ENCODE peak calls at places on chromosome 11, in four cellular contexts. L, N, U and Q are unnamed samples.

GRCh38 chr11:114162719-114163123 is 103.2 kb downstream of the ZBTB16 start:
- DNase-seq in U (peak; percentile 45), L (peak; percentile 95), N (peak; percentile 100), Q (peak; percentile 100)

GRCh38 chr11:120613264-120614226 is 102.0 kb downstream of the GRIK4 start:
- DNase-seq in L (no peak), U (no peak), N (no peak), Q (no peak)

GRCh38 chr11:63769044-63769718 is 606 bp upstream of the ZFTA start:
- DNase-seq in N (peak; percentile 27), L (peak; percentile 46), U (no peak), Q (peak; percentile 24)

GRCh38 chr11:38971141-38971540 is 2373.1 kb upstream of the RAG2 start:
- DNase-seq in N (no peak), U (no peak), L (peak; percentile 85), Q (no peak)

GRCh38 chr11:103222801-103223200 is 113.6 kb downstream of the DYNC2H1 start:
- DNase-seq in L (no peak), U (no peak), N (peak; percentile 34), Q (no peak)

GRCh38 chr11:36774603-36775002 is 176.6 kb upstream of the RAG2 start:
- DNase-seq in L (peak; percentile 49), N (peak; percentile 86), U (no peak), Q (peak; percentile 2)

GRCh38 chr11:5809122-5809519 is 397 bp downstream of the OR52N2 start:
- DNase-seq in L (no peak), U (no peak), N (peak; percentile 2), Q (peak; percentile 8)

GRCh38 chr11:47001666-47002285 is 65.2 kb downstream of the CSTPP1 start:
- DNase-seq in U (no peak), L (no peak), N (peak; percentile 60), Q (peak; percentile 5)

GRCh38 chr11:90798769-90799168 is 575.9 kb upstream of the CHORDC1 start:
- DNase-seq in U (no peak), N (no peak), L (no peak), Q (no peak)

GRCh38 chr11:90809581-90809980 is 586.7 kb upstream of the CHORDC1 start:
- DNase-seq in L (no peak), N (no peak), U (no peak), Q (no peak)

GRCh38 chr11:90805172-90805571 is 582.3 kb upstream of the CHORDC1 start:
- DNase-seq in N (no peak), U (peak; percentile 55), L (peak; percentile 72), Q (peak; percentile 8)

GRCh38 chr11:90803366-90803765 is 580.5 kb upstream of the CHORDC1 start:
- DNase-seq in U (peak; percentile 76), N (no peak), L (peak; percentile 89), Q (peak; percentile 14)

DNA sequence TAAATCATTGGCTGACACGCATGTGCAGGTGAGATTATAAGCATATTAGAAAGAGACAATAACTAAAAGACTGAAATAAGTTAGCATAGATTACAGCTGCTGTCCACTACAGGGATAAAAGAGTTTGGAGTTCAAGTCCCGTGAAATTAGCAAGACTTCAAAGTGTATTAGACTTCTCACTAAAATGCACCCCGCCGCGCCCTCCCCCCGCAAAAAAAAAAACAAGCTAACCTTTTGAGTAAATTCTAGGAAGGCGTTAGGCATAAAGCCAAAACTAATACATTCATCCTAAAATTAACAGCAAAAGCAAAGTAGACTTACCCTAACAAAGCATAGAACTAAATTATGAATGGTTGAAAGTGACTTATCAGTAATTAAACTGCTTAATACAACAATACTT is 580.9 kb upstream of the CHORDC1 start:
- DNase-seq in L (peak; percentile 34), N (no peak), U (no peak), Q (peak; percentile 0)
- H3K4me3 ChIP-seq in L (peak overlapping the region; percentile 61), N (no peak overlapping the region), U (no peak overlapping the region), Q (no peak overlapping the region)

DNA sequence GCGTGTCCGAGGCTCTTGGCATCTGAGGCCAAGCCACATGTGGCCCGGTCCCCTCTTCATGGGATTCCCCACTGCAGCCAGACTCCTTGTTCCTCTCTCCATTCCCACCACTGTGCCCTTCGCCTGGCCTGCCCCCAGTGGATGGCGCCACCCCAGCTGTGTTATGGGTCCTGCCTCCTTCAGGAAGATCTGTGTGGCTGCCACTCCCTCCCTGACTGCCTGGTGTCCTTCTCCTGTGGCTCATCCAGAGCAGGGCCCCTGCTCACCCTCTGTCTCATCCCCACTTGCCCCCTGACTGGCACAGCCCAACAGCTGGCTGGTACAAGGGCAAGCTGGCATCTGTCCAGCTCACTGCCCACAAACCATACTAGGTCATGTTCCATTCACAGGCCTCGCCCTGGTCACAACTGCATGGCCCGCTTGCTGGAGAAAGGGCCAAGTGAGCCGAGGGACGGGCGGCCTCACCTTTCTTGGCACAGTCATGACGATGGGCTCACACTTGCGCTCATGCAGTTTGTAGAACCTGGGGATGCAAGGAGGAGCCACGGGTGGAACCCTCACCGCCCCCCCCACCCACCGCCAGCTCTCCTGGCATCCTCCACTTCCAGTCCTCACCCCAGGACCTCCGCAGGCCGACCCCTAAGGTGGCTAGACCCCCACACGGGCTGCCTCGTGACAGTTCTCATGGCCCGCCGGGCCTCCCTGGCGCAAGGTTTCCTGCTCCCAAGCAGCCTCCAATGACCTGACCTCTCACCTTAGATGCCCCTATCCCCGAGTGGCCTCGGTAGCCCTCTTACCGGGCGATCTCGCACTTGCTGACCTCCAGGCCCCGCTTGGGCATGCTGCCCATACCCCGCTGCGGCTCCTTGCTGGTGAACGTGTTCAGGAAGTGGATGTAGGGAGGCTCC is 2.1 kb upstream of the PTPRCAP start:
- DNase-seq in U (no peak), N (no peak), L (peak; percentile 36), Q (no peak)
- TF ChIP-seq CTCF in U (peak; percentile 41), N (no peak), L (peak; percentile 64), Q (peak; percentile 22)

GRCh38 chr11:65556470-65557279 is 1.5 kb downstream of the LTBP3 start:
- DNase-seq in L (peak; percentile 44), U (no peak), N (no peak), Q (no peak)
- H3K4me3 ChIP-seq in L (peak overlapping the region; percentile 68), U (peak overlapping the region; percentile 77), N (peak overlapping the region; percentile 54), Q (peak overlapping the region; percentile 65)

GRCh38 chr11:60658409-60658808 is 41.0 kb upstream of the MS4A8 start:
- DNase-seq in N (no peak), U (no peak), L (peak; percentile 55), Q (no peak)

GRCh38 chr11:60657880-60658279 is 41.5 kb upstream of the MS4A8 start:
- DNase-seq in L (no peak), N (no peak), U (no peak), Q (no peak)
- TF ChIP-seq CTCF in L (no peak), N (no peak), U (no peak), Q (no peak)

DNA sequence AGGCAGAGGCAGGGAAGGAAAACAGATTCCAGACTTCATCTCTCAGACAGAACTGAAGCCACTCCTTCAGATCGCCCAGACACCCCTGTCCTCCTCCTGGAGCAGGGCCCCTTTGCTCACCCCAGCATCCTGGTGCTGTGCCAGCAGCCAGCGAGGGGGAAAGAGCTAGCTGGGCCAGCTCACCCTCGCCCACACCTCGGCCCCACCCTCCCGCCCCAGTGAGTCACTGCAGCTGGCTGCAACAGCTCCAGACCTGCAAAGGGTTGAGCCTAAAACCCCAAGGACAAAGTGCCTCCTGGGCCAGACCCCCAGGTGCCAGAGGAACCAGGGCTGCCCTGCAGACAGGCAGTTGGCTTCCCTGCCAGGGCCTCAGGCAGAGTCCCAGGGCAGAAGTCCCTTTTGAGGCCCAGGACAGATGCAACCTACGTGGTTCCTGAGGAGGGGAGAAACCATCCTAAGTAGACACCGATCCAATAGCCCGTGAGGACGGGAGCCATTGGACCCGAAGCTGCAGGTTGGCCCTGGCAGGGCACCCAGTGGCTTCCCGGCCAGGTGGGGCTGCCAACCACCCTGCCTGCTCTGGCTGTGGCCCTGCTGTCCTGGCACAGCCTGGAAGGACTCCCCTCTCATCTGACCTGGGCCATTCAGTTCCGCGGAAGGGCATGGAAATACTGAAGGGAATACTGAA is 7.2 kb downstream of the AHNAK start:
- DNase-seq in L (peak; percentile 97), N (peak; percentile 93), U (peak; percentile 85), Q (peak; percentile 84)
- H3K4me3 ChIP-seq in L (peak overlapping the region; percentile 56), N (peak overlapping the region; percentile 43), U (peak overlapping the region; percentile 36), Q (peak overlapping the region; percentile 27)

GRCh38 chr11:67288198-67288451 is 978 bp upstream of the ANKRD13D start:
- DNase-seq in N (no peak), U (no peak), L (no peak), Q (no peak)

GRCh38 chr11:67289651-67290479 is 762 bp downstream of the ANKRD13D start:
- DNase-seq in N (no peak), L (peak; percentile 28), U (no peak), Q (no peak)

GRCh38 chr11:67287355-67288197 is 1.5 kb upstream of the ANKRD13D start:
- DNase-seq in L (no peak), N (no peak), U (no peak), Q (no peak)

GRCh38 chr11:67289226-67289650 is at the start of gene ANKRD13D:
- DNase-seq in U (peak; percentile 47), L (no peak), N (no peak), Q (no peak)

GRCh38 chr11:67288452-67289225 is 464 bp upstream of the ANKRD13D start:
- DNase-seq in U (peak; percentile 79), L (peak; percentile 85), N (peak; percentile 82), Q (peak; percentile 95)
- TF ChIP-seq CTCF in U (no peak), L (peak; percentile 15), N (no peak), Q (no peak)